ENCODE peak calls at places on chromosomes 1 and 21, in seven cellular contexts. One of them, this sample, is unnamed.

GRCh38 chr1:19812875-19813650 is 2.0 kb downstream of the RNF186 start:
- DNase-seq in cardiac muscle cell: no peak
- DNase-seq in mucosa of descending colon: peak; percentile 81
- DNase-seq in CD4-positive, CD25-positive, alpha-beta regulatory T cell: no peak
- DNase-seq in ovary: no peak
- DNase-seq in IMR-90: no peak
- DNase-seq in naive thymus-derived CD4-positive, alpha-beta T cell: no peak
- DNase-seq in this sample: no peak

GRCh38 chr1:116460748-116461376 is 87.8 kb downstream of the ATP1A1 start:
- DNase-seq in CD4-positive, CD25-positive, alpha-beta regulatory T cell: no peak
- DNase-seq in IMR-90: no peak
- DNase-seq in cardiac muscle cell: no peak
- DNase-seq in naive thymus-derived CD4-positive, alpha-beta T cell: no peak
- DNase-seq in mucosa of descending colon: no peak
- DNase-seq in ovary: no peak
- DNase-seq in this sample: no peak

GRCh38 chr1:19372602-19373001 is 60.5 kb downstream of the SLC66A1 start:
- DNase-seq in mucosa of descending colon: no peak
- DNase-seq in IMR-90: no peak
- DNase-seq in ovary: no peak
- DNase-seq in cardiac muscle cell: no peak
- DNase-seq in CD4-positive, CD25-positive, alpha-beta regulatory T cell: no peak
- DNase-seq in naive thymus-derived CD4-positive, alpha-beta T cell: no peak
- DNase-seq in this sample: no peak

GRCh38 chr1:57007948-57008347 is 42.1 kb upstream of the C8B start:
- DNase-seq in cardiac muscle cell: peak; percentile 13
- DNase-seq in naive thymus-derived CD4-positive, alpha-beta T cell: no peak
- DNase-seq in mucosa of descending colon: no peak
- DNase-seq in CD4-positive, CD25-positive, alpha-beta regulatory T cell: no peak
- DNase-seq in IMR-90: no peak
- DNase-seq in ovary: no peak
- DNase-seq in this sample: no peak

GRCh38 chr1:4063516-4063915 is 163.4 kb upstream of the C1orf174 start:
- DNase-seq in CD4-positive, CD25-positive, alpha-beta regulatory T cell: no peak
- DNase-seq in cardiac muscle cell: no peak
- DNase-seq in ovary: no peak
- DNase-seq in mucosa of descending colon: no peak
- DNase-seq in IMR-90: no peak
- DNase-seq in naive thymus-derived CD4-positive, alpha-beta T cell: no peak
- DNase-seq in this sample: no peak

GRCh38 chr1:90394247-90394646 is 322.9 kb downstream of the BARHL2 start:
- DNase-seq in naive thymus-derived CD4-positive, alpha-beta T cell: no peak
- DNase-seq in cardiac muscle cell: no peak
- DNase-seq in IMR-90: no peak
- DNase-seq in ovary: no peak
- DNase-seq in CD4-positive, CD25-positive, alpha-beta regulatory T cell: no peak
- DNase-seq in mucosa of descending colon: no peak
- DNase-seq in this sample: no peak

GRCh38 chr1:82090104-82090503 is 289.4 kb downstream of the ADGRL2 start:
- DNase-seq in naive thymus-derived CD4-positive, alpha-beta T cell: no peak
- DNase-seq in cardiac muscle cell: no peak
- DNase-seq in CD4-positive, CD25-positive, alpha-beta regulatory T cell: no peak
- DNase-seq in ovary: no peak
- DNase-seq in IMR-90: no peak
- DNase-seq in mucosa of descending colon: no peak
- DNase-seq in this sample: no peak

GRCh38 chr21:34730194-34730593 is 61.4 kb downstream of the CLIC6 start:
- DNase-seq in IMR-90: no peak
- DNase-seq in mucosa of descending colon: no peak
- DNase-seq in ovary: no peak
- DNase-seq in cardiac muscle cell: no peak
- DNase-seq in naive thymus-derived CD4-positive, alpha-beta T cell: no peak
- DNase-seq in CD4-positive, CD25-positive, alpha-beta regulatory T cell: no peak
- DNase-seq in this sample: no peak

GRCh38 chr1:8182034-8182761 is 135.7 kb upstream of the SLC45A1 start:
- DNase-seq in cardiac muscle cell: no peak
- DNase-seq in mucosa of descending colon: no peak
- DNase-seq in CD4-positive, CD25-positive, alpha-beta regulatory T cell: peak; percentile 68
- DNase-seq in IMR-90: peak; percentile 50
- DNase-seq in ovary: no peak
- DNase-seq in naive thymus-derived CD4-positive, alpha-beta T cell: peak; percentile 69
- DNase-seq in this sample: no peak

GRCh38 chr1:59332221-59332620 is 35.3 kb downstream of the FGGY start:
- DNase-seq in naive thymus-derived CD4-positive, alpha-beta T cell: no peak
- DNase-seq in mucosa of descending colon: no peak
- DNase-seq in CD4-positive, CD25-positive, alpha-beta regulatory T cell: no peak
- DNase-seq in cardiac muscle cell: no peak
- DNase-seq in ovary: no peak
- DNase-seq in IMR-90: peak; percentile 5
- DNase-seq in this sample: no peak

GRCh38 chr1:99599678-99600175 is 46.2 kb upstream of the PALMD start:
- DNase-seq in CD4-positive, CD25-positive, alpha-beta regulatory T cell: no peak
- DNase-seq in cardiac muscle cell: no peak
- DNase-seq in mucosa of descending colon: no peak
- DNase-seq in ovary: peak; percentile 87
- DNase-seq in naive thymus-derived CD4-positive, alpha-beta T cell: no peak
- DNase-seq in IMR-90: peak; percentile 94
- DNase-seq in this sample: peak; percentile 79

GRCh38 chr1:149937779-149938178 is 1.1 kb upstream of the MTMR11 start:
- DNase-seq in IMR-90: no peak
- DNase-seq in mucosa of descending colon: no peak
- DNase-seq in CD4-positive, CD25-positive, alpha-beta regulatory T cell: no peak
- DNase-seq in ovary: no peak
- DNase-seq in cardiac muscle cell: no peak
- DNase-seq in naive thymus-derived CD4-positive, alpha-beta T cell: no peak
- DNase-seq in this sample: no peak

GRCh38 chr1:149940427-149940826 is 3.7 kb upstream of the MTMR11 start:
- DNase-seq in cardiac muscle cell: no peak
- DNase-seq in CD4-positive, CD25-positive, alpha-beta regulatory T cell: no peak
- DNase-seq in IMR-90: no peak
- DNase-seq in mucosa of descending colon: no peak
- DNase-seq in ovary: no peak
- DNase-seq in naive thymus-derived CD4-positive, alpha-beta T cell: no peak
- DNase-seq in this sample: no peak

GRCh38 chr1:149945206-149945605 is 8.5 kb upstream of the MTMR11 start:
- DNase-seq in ovary: no peak
- DNase-seq in cardiac muscle cell: no peak
- DNase-seq in IMR-90: no peak
- DNase-seq in CD4-positive, CD25-positive, alpha-beta regulatory T cell: no peak
- DNase-seq in mucosa of descending colon: no peak
- DNase-seq in naive thymus-derived CD4-positive, alpha-beta T cell: no peak
- DNase-seq in this sample: no peak

GRCh38 chr1:149942885-149943284 is 6.2 kb upstream of the MTMR11 start:
- DNase-seq in ovary: no peak
- DNase-seq in naive thymus-derived CD4-positive, alpha-beta T cell: no peak
- DNase-seq in mucosa of descending colon: no peak
- DNase-seq in CD4-positive, CD25-positive, alpha-beta regulatory T cell: no peak
- DNase-seq in cardiac muscle cell: no peak
- DNase-seq in IMR-90: no peak
- DNase-seq in this sample: no peak

GRCh38 chr1:149942207-149942606 is 5.5 kb upstream of the MTMR11 start:
- DNase-seq in naive thymus-derived CD4-positive, alpha-beta T cell: no peak
- DNase-seq in ovary: no peak
- DNase-seq in CD4-positive, CD25-positive, alpha-beta regulatory T cell: no peak
- DNase-seq in IMR-90: peak; percentile 41
- DNase-seq in cardiac muscle cell: peak; percentile 72
- DNase-seq in mucosa of descending colon: peak; percentile 59
- DNase-seq in this sample: no peak
- H3K4me3 ChIP-seq in naive thymus-derived CD4-positive, alpha-beta T cell: no peak overlapping the region
- H3K4me3 ChIP-seq in ovary: no peak overlapping the region
- H3K4me3 ChIP-seq in CD4-positive, CD25-positive, alpha-beta regulatory T cell: no peak overlapping the region
- H3K4me3 ChIP-seq in IMR-90: no peak overlapping the region
- H3K4me3 ChIP-seq in cardiac muscle cell: no peak overlapping the region
- H3K4me3 ChIP-seq in mucosa of descending colon: no peak overlapping the region
- H3K4me3 ChIP-seq in this sample: no peak overlapping the region

GRCh38 chr21:22855581-22855980 is 1857.4 kb downstream of the NCAM2 start:
- DNase-seq in ovary: no peak
- DNase-seq in CD4-positive, CD25-positive, alpha-beta regulatory T cell: no peak
- DNase-seq in IMR-90: no peak
- DNase-seq in mucosa of descending colon: no peak
- DNase-seq in cardiac muscle cell: no peak
- DNase-seq in naive thymus-derived CD4-positive, alpha-beta T cell: no peak
- DNase-seq in this sample: peak; percentile 13
- H3K9me3 ChIP-seq in ovary: no peaks in the 10 kb centered on the region
- H3K9me3 ChIP-seq in CD4-positive, CD25-positive, alpha-beta regulatory T cell: no peaks in the 10 kb centered on the region
- H3K9me3 ChIP-seq in IMR-90: peaks cover 1% of the 10 kb centered on the region
- H3K9me3 ChIP-seq in mucosa of descending colon: peaks cover 46% of the 10 kb centered on the region
- H3K9me3 ChIP-seq in cardiac muscle cell: no peaks in the 10 kb centered on the region
- H3K9me3 ChIP-seq in naive thymus-derived CD4-positive, alpha-beta T cell: no peaks in the 10 kb centered on the region
- H3K9me3 ChIP-seq in this sample: no peaks in the 10 kb centered on the region

GRCh38 chr1:153984125-153984899 is 1.8 kb downstream of the RAB13 start:
- DNase-seq in cardiac muscle cell: no peak
- DNase-seq in CD4-positive, CD25-positive, alpha-beta regulatory T cell: no peak
- DNase-seq in mucosa of descending colon: no peak
- DNase-seq in naive thymus-derived CD4-positive, alpha-beta T cell: no peak
- DNase-seq in IMR-90: no peak
- DNase-seq in ovary: no peak
- DNase-seq in this sample: no peak
- H3K4me3 ChIP-seq in cardiac muscle cell: no peak overlapping the region
- H3K4me3 ChIP-seq in CD4-positive, CD25-positive, alpha-beta regulatory T cell: no peak overlapping the region
- H3K4me3 ChIP-seq in mucosa of descending colon: no peak overlapping the region
- H3K4me3 ChIP-seq in naive thymus-derived CD4-positive, alpha-beta T cell: no peak overlapping the region
- H3K4me3 ChIP-seq in IMR-90: peak overlapping the region; percentile 59
- H3K4me3 ChIP-seq in ovary: no peak overlapping the region
- H3K4me3 ChIP-seq in this sample: no peak overlapping the region

GRCh38 chr1:168362991-168363390 is 82.3 kb downstream of the TBX19 start:
- DNase-seq in cardiac muscle cell: peak; percentile 23
- DNase-seq in mucosa of descending colon: no peak
- DNase-seq in naive thymus-derived CD4-positive, alpha-beta T cell: peak; percentile 66
- DNase-seq in ovary: no peak
- DNase-seq in CD4-positive, CD25-positive, alpha-beta regulatory T cell: peak; percentile 74
- DNase-seq in IMR-90: no peak
- DNase-seq in this sample: no peak

GRCh38 chr1:168360622-168361021 is 79.9 kb downstream of the TBX19 start:
- DNase-seq in cardiac muscle cell: no peak
- DNase-seq in ovary: no peak
- DNase-seq in mucosa of descending colon: no peak
- DNase-seq in IMR-90: no peak
- DNase-seq in CD4-positive, CD25-positive, alpha-beta regulatory T cell: no peak
- DNase-seq in naive thymus-derived CD4-positive, alpha-beta T cell: no peak
- DNase-seq in this sample: no peak

GRCh38 chr1:168365719-168366474 is 85.2 kb downstream of the TBX19 start:
- DNase-seq in ovary: no peak
- DNase-seq in mucosa of descending colon: peak; percentile 22
- DNase-seq in naive thymus-derived CD4-positive, alpha-beta T cell: peak; percentile 42
- DNase-seq in IMR-90: no peak
- DNase-seq in CD4-positive, CD25-positive, alpha-beta regulatory T cell: peak; percentile 22
- DNase-seq in cardiac muscle cell: peak; percentile 54
- DNase-seq in this sample: no peak

GRCh38 chr1:168361252-168361651 is 80.6 kb downstream of the TBX19 start:
- DNase-seq in mucosa of descending colon: no peak
- DNase-seq in cardiac muscle cell: no peak
- DNase-seq in ovary: no peak
- DNase-seq in CD4-positive, CD25-positive, alpha-beta regulatory T cell: no peak
- DNase-seq in naive thymus-derived CD4-positive, alpha-beta T cell: no peak
- DNase-seq in IMR-90: no peak
- DNase-seq in this sample: no peak

DNA sequence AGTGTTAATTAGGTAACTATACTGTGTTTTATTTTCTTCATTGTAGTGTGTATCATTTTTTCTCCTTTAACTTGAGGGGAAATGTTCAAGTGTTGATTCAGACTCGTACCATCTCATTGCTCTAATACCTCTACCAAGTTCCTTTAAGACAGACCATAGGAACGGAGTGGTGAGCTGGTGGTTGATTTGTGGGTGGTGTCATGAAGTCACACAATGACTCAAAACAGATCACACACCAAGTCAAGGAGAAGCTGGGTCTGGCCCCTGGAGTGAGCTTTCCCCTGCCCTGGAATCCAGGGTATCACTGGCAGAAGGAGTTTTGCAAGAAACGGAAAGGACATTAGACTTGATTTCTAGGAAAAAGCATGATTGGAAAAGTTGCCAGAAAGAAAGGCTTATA is 79.5 kb downstream of the TBX19 start:
- DNase-seq in naive thymus-derived CD4-positive, alpha-beta T cell: no peak
- DNase-seq in IMR-90: no peak
- DNase-seq in mucosa of descending colon: no peak
- DNase-seq in ovary: no peak
- DNase-seq in cardiac muscle cell: no peak
- DNase-seq in CD4-positive, CD25-positive, alpha-beta regulatory T cell: no peak
- DNase-seq in this sample: no peak
- H3K9me3 ChIP-seq in naive thymus-derived CD4-positive, alpha-beta T cell: no peaks in the 10 kb centered on the region
- H3K9me3 ChIP-seq in IMR-90: no peaks in the 10 kb centered on the region
- H3K9me3 ChIP-seq in mucosa of descending colon: no peaks in the 10 kb centered on the region
- H3K9me3 ChIP-seq in ovary: no peaks in the 10 kb centered on the region
- H3K9me3 ChIP-seq in cardiac muscle cell: no peaks in the 10 kb centered on the region
- H3K9me3 ChIP-seq in CD4-positive, CD25-positive, alpha-beta regulatory T cell: no peaks in the 10 kb centered on the region
- H3K9me3 ChIP-seq in this sample: no peaks in the 10 kb centered on the region

GRCh38 chr1:2192031-2192995 is 2.3 kb downstream of the FAAP20 start:
- DNase-seq in mucosa of descending colon: no peak
- DNase-seq in IMR-90: peak; percentile 70
- DNase-seq in naive thymus-derived CD4-positive, alpha-beta T cell: no peak
- DNase-seq in CD4-positive, CD25-positive, alpha-beta regulatory T cell: no peak
- DNase-seq in cardiac muscle cell: no peak
- DNase-seq in ovary: peak; percentile 64
- DNase-seq in this sample: no peak
- H3K4me3 ChIP-seq in mucosa of descending colon: no peak overlapping the region
- H3K4me3 ChIP-seq in IMR-90: no peak overlapping the region
- H3K4me3 ChIP-seq in naive thymus-derived CD4-positive, alpha-beta T cell: no peak overlapping the region
- H3K4me3 ChIP-seq in CD4-positive, CD25-positive, alpha-beta regulatory T cell: no peak overlapping the region
- H3K4me3 ChIP-seq in cardiac muscle cell: no peak overlapping the region
- H3K4me3 ChIP-seq in ovary: no peak overlapping the region
- H3K4me3 ChIP-seq in this sample: no peak overlapping the region

DNA sequence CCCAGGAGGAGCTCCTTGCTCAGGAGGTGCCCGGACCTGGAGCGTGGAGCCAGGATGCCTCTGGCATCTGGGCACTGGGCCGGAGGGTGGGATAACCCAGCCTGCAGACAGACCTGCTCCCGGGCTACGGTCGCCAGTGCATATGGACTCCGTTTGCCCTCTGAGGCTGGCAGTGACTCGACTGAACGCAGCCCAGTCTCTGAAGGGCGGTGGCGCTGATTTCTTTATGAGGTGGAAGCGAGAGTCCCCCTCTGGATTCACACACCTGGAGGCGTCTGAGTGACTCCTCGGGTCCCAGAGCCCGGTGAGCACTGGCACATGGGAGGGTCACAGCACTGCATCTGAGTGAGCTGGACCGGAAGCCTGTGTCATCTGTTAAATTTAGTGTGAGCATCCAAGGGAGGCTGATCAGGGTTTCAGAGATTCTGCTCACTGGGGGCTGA is 60.5 kb upstream of the TTC34 start:
- DNase-seq in mucosa of descending colon: no peak
- DNase-seq in cardiac muscle cell: no peak
- DNase-seq in naive thymus-derived CD4-positive, alpha-beta T cell: no peak
- DNase-seq in ovary: no peak
- DNase-seq in CD4-positive, CD25-positive, alpha-beta regulatory T cell: no peak
- DNase-seq in IMR-90: no peak
- DNase-seq in this sample: no peak
- H3K9me3 ChIP-seq in mucosa of descending colon: no peaks in the 10 kb centered on the region
- H3K9me3 ChIP-seq in cardiac muscle cell: no peaks in the 10 kb centered on the region
- H3K9me3 ChIP-seq in naive thymus-derived CD4-positive, alpha-beta T cell: no peaks in the 10 kb centered on the region
- H3K9me3 ChIP-seq in ovary: no peaks in the 10 kb centered on the region
- H3K9me3 ChIP-seq in CD4-positive, CD25-positive, alpha-beta regulatory T cell: no peaks in the 10 kb centered on the region
- H3K9me3 ChIP-seq in IMR-90: peaks cover 71% of the 10 kb centered on the region
- H3K9me3 ChIP-seq in this sample: no peaks in the 10 kb centered on the region